ENCODE peak calls at places on chromosomes 12 and 14, in eight cellular contexts. O is lung, Y is HFFc6, I is left colon, V is GM19239, H is foreskin keratinocyte, W is NCI-H187 treated with DMSO at 0.1 percent for 48 hours, K is hypothalamus. T is an unnamed sample.

GRCh38 chr12:51128905-51129304 is 44.0 kb downstream of the TFCP2 start:
- DNase-seq in O (no peak), Y (no peak), I (no peak), V (no peak), H (no peak), W (no peak), K (no peak), T (no peak)

GRCh38 chr14:22918519-22918808 is 485 bp downstream of the RBM23 start:
- DNase-seq in O (no peak), Y (no peak), I (peak), V (no peak), H (no peak), W (no peak), K (no peak), T (no peak)

GRCh38 chr12:111067498-111067897 is 147.1 kb upstream of the MYL2 start:
- DNase-seq in O (no peak), Y (no peak), I (no peak), V (no peak), H (no peak), W (no peak), K (no peak), T (peak)

GRCh38 chr12:32981139-32981538 is 84.6 kb upstream of the PKP2 start:
- DNase-seq in O (no peak), Y (no peak), I (no peak), V (no peak), H (no peak), W (no peak), K (no peak), T (no peak)

GRCh38 chr14:31834616-31835015 is 242.5 kb upstream of the ARHGAP5 start:
- DNase-seq in O (no peak), Y (peak), I (no peak), V (no peak), H (no peak), W (no peak), K (no peak), T (no peak)

GRCh38 chr14:93892923-93893549 is 34.1 kb upstream of the FAM181A start:
- DNase-seq in O (peak), Y (peak), I (peak), V (peak), H (no peak), W (no peak), K (peak), T (peak)

GRCh38 chr14:105474478-105475268 is at the start of gene CRIP2:
- DNase-seq in O (no peak), Y (no peak), I (no peak), V (peak), H (no peak), W (no peak), K (no peak), T (peak)

GRCh38 chr12:53959314-53959713 is 4.6 kb downstream of the HOXC12 start:
- DNase-seq in O (no peak), Y (no peak), I (no peak), V (no peak), H (no peak), W (no peak), K (no peak), T (no peak)

GRCh38 chr12:89345830-89346740 is 6.2 kb downstream of the DUSP6 start:
- DNase-seq in O (peak), Y (peak), I (peak), V (peak), H (peak), W (peak), K (no peak), T (no peak)

GRCh38 chr12:104672501-104673265 is 215.9 kb downstream of the CHST11 start:
- DNase-seq in O (no peak), Y (no peak), I (peak), V (no peak), H (no peak), W (no peak), K (no peak), T (peak)

GRCh38 chr12:122834229-122834920 is 882 bp upstream of the HIP1R start:
- DNase-seq in O (no peak), Y (peak), I (peak), V (no peak), H (no peak), W (no peak), K (peak), T (peak)

GRCh38 chr12:31118347-31118830 is 44.7 kb downstream of the DDX11 start:
- DNase-seq in O (no peak), Y (no peak), I (no peak), V (no peak), H (no peak), W (no peak), K (no peak), T (peak)

GRCh38 chr14:105143451-105144230 is 24.9 kb downstream of the JAG2 start:
- DNase-seq in O (no peak), Y (no peak), I (peak), V (no peak), H (no peak), W (no peak), K (no peak), T (no peak)